ENCODE peak calls at places on chromosomes 5 and 9, in four cellular contexts. T is IMR-90, R is mesendoderm, I is H1. S is an unnamed sample.

GRCh38 chr5:60340965-60341471 is 358.9 kb downstream of the DEPDC1B start:
- DNase-seq in T (no peak), R (no peak), I (no peak), S (no peak)

GRCh38 chr5:141567513-141568117 is 51.2 kb downstream of the DIAPH1 start:
- DNase-seq in T (peak), R (peak), I (no peak), S (no peak)

GRCh38 chr9:133937120-133937519 is 55.0 kb downstream of the VAV2 start:
- DNase-seq in T (no peak), R (no peak), I (no peak), S (no peak)

GRCh38 chr9:70602364-70603019 is 188.0 kb upstream of the KLF9 start:
- DNase-seq in T (peak), R (peak), I (peak), S (peak)

GRCh38 chr5:89246252-89246651 is 363.3 kb upstream of the MEF2C start:
- DNase-seq in T (peak), R (no peak), I (no peak), S (no peak)

GRCh38 chr5:43007246-43007910 is 32.7 kb downstream of the ANXA2R start:
- DNase-seq in T (peak), R (peak), I (peak), S (peak)

GRCh38 chr5:107213025-107213424 is 457.7 kb downstream of the EFNA5 start:
- DNase-seq in T (no peak), R (peak), I (no peak), S (no peak)

GRCh38 chr9:88537743-88538055 is 2.7 kb downstream of the NXNL2 start:
- DNase-seq in T (peak), R (peak), I (no peak), S (no peak)

GRCh38 chr5:127311349-127311748 is 20.8 kb downstream of the MEGF10 start:
- DNase-seq in T (no peak), R (no peak), I (no peak), S (no peak)

GRCh38 chr9:128720841-128721486 is 3.0 kb downstream of the ZDHHC12 start:
- DNase-seq in T (no peak), R (no peak), I (no peak), S (no peak)

GRCh38 chr9:93093081-93093448 is 3.0 kb upstream of the CARD19 start:
- DNase-seq in T (no peak), R (no peak), I (no peak), S (no peak)

GRCh38 chr5:135569755-135570452 is 8.9 kb downstream of the CXCL14 start:
- DNase-seq in T (peak), R (peak), I (peak), S (peak)

GRCh38 chr9:14309403-14309802 is 4.5 kb downstream of the NFIB start:
- DNase-seq in T (peak), R (peak), I (no peak), S (no peak)

GRCh38 chr9:133948571-133949485 is 43.3 kb downstream of the VAV2 start:
- DNase-seq in T (peak), R (no peak), I (no peak), S (no peak)

GRCh38 chr5:79229357-79230174 is 6.4 kb upstream of the JMY start:
- DNase-seq in T (peak), R (no peak), I (no peak), S (no peak)

GRCh38 chr5:144196612-144197011 is 25.9 kb downstream of the KCTD16 start:
- DNase-seq in T (no peak), R (no peak), I (no peak), S (no peak)

GRCh38 chr5:139014726-139015125 is 139.6 kb upstream of the LRRTM2 start:
- DNase-seq in T (peak), R (no peak), I (no peak), S (no peak)

GRCh38 chr9:93686880-93687236 is 110.5 kb downstream of the PHF2 start:
- DNase-seq in T (no peak), R (no peak), I (no peak), S (peak)

GRCh38 chr9:94498801-94499454 is 56.0 kb upstream of the PCAT7 start:
- DNase-seq in T (no peak), R (no peak), I (no peak), S (no peak)

GRCh38 chr9:114280636-114281315 is 42.1 kb upstream of the ORM1 start:
- DNase-seq in T (peak), R (no peak), I (peak), S (peak)

GRCh38 chr9:130292104-130292503 is 26.5 kb downstream of the HMCN2 start:
- DNase-seq in T (no peak), R (no peak), I (no peak), S (no peak)

GRCh38 chr5:91092859-91093843 is 290.0 kb downstream of the ARRDC3 start:
- DNase-seq in T (no peak), R (no peak), I (no peak), S (no peak)

GRCh38 chr9:135997070-135998012 is 36.2 kb upstream of the UBAC1 start:
- DNase-seq in T (no peak), R (no peak), I (no peak), S (no peak)
- H3K9ac ChIP-seq in T (no peak), R (no peak), I (no peak), S (no peak)

DNA sequence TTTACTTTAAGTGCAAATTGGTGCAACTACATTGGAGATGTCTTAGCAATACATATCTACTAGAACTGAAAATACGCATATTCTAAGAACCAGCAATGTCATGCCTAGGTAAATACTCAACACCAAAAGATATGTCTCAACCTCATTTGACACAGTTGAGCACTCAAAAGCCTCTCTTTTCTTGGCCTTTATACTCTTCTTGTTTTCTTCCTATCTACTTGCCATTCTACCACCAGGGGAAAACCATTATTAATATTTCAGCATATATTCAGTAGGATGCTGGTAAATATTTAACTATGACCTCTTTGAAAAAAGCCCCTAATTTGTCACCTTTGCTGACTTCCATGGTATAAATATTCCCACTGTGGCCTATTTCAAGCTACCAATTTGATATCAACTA is 443.8 kb downstream of the LRRC70 start:
- DNase-seq in T (no peak), R (no peak), I (no peak), S (no peak)
- H4K5ac ChIP-seq in T (no peak), R (no peak), I (no peak), S (no peak)

GRCh38 chr5:68247627-68248026 is 32.1 kb downstream of the PIK3R1 start:
- DNase-seq in T (no peak), R (no peak), I (no peak), S (no peak)

GRCh38 chr5:68246802-68247201 is 31.2 kb downstream of the PIK3R1 start:
- DNase-seq in T (no peak), R (peak), I (no peak), S (no peak)

GRCh38 chr5:68249520-68249919 is 34.0 kb downstream of the PIK3R1 start:
- DNase-seq in T (no peak), R (peak), I (no peak), S (no peak)

GRCh38 chr5:68250662-68251298 is 35.2 kb downstream of the PIK3R1 start:
- DNase-seq in T (no peak), R (peak), I (no peak), S (no peak)

GRCh38 chr5:68248896-68249295 is 33.3 kb downstream of the PIK3R1 start:
- DNase-seq in T (no peak), R (no peak), I (no peak), S (no peak)
- H3K9ac ChIP-seq in T (no peak), R (no peak), I (no peak), S (no peak)

GRCh38 chr5:116382025-116382873 is 192.4 kb downstream of the SEMA6A start:
- DNase-seq in T (no peak), R (no peak), I (no peak), S (no peak)

GRCh38 chr5:116379306-116379705 is 195.3 kb downstream of the SEMA6A start:
- DNase-seq in T (no peak), R (no peak), I (no peak), S (no peak)

GRCh38 chr5:116380615-116381014 is 194.0 kb downstream of the SEMA6A start:
- DNase-seq in T (no peak), R (no peak), I (no peak), S (no peak)

GRCh38 chr5:116378007-116378831 is 196.4 kb downstream of the SEMA6A start:
- DNase-seq in T (no peak), R (peak), I (no peak), S (no peak)

DNA sequence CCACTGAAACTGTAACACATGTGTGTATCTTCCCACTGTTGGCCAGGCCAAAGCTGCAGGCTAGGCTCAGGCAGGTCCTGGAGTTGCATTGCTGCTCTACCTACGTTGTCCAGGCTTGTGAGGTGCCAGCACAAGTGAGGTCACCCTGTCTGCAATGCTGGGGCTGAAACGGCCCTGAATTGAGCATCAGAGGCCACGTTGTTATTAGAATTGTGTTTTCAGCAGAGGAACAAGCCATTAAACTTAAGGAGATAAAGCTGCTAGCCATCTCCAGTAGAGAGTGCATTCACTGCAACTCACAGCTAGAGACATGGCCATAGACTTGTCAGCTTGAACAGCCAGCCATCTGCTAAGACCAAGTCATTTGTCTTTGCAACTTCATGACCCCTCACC is 191.8 kb downstream of the SEMA6A start:
- DNase-seq in T (no peak), R (peak), I (no peak), S (no peak)
- H4K5ac ChIP-seq in T (no peak), R (no peak), I (no peak), S (no peak)